ENCODE peak calls at places on chromosome 21, in ten cellular contexts. Q, M, O, D, J, C, K, I, P and L are unnamed samples.

GRCh38 chr21:45592208-45592619 is 50.0 kb upstream of the SLC19A1 start:
- DNase-seq in M (no peak), J (no peak), C (peak), D (no peak), Q (no peak), I (peak), K (peak), O (peak), P (peak), L (peak)

GRCh38 chr21:32713726-32714125 is 14.1 kb downstream of the SYNJ1 start:
- DNase-seq in M (no peak), P (no peak), Q (no peak), D (no peak), C (no peak), O (no peak), J (no peak), K (no peak), I (no peak), L (no peak)

GRCh38 chr21:34814529-34814951 is 145.7 kb downstream of the CLIC6 start:
- DNase-seq in Q (no peak), P (no peak), M (no peak), I (no peak), K (no peak), J (no peak), O (no peak), D (no peak), C (no peak), L (no peak)

GRCh38 chr21:42570841-42571387 is 57.3 kb downstream of the SLC37A1 start:
- DNase-seq in Q (no peak), P (no peak), C (no peak), M (no peak), K (no peak), D (peak), I (no peak), O (no peak), J (no peak), L (no peak)

GRCh38 chr21:36132691-36133090 is 2.2 kb upstream of the CBR3 start:
- DNase-seq in P (no peak), J (no peak), M (no peak), Q (no peak), D (no peak), K (no peak), C (no peak), O (no peak), I (no peak), L (no peak)

GRCh38 chr21:26881504-26882228 is 36.5 kb upstream of the ADAMTS1 start:
- DNase-seq in I (no peak), M (no peak), Q (no peak), C (no peak), J (no peak), O (no peak), P (peak), K (no peak), D (no peak), L (no peak)

GRCh38 chr21:25536752-25537151 is 70.5 kb downstream of the MRPL39 start:
- DNase-seq in O (no peak), J (no peak), K (no peak), Q (no peak), I (no peak), M (no peak), C (no peak), P (no peak), D (no peak), L (no peak)

GRCh38 chr21:44765231-44766013 is 36.2 kb downstream of the UBE2G2 start:
- DNase-seq in M (no peak), O (no peak), Q (no peak), C (no peak), D (no peak), J (no peak), P (peak), I (no peak), K (no peak), L (no peak)

GRCh38 chr21:36104306-36105300 is 30.3 kb upstream of the CBR3 start:
- DNase-seq in I (peak), C (peak), K (peak), D (peak), M (no peak), Q (peak), P (peak), O (peak), J (no peak), L (no peak)